ENCODE peak calls at places on chromosomes 3 and 15, in four cellular contexts. B is dorsolateral prefrontal cortex, W is NCI-H1105 treated with DMSO at 0.1 percent for 48 hours, O is GM04504. Z is an unnamed sample.

GRCh38 chr15:89664441-89664840 is 9.2 kb upstream of the KIF7 start:
- DNase-seq in B (no peak), W (no peak), O (no peak), Z (no peak)

GRCh38 chr3:116614795-116615362 is 94.7 kb upstream of the TUSC7 start:
- DNase-seq in B (no peak), W (peak), O (no peak), Z (peak)

GRCh38 chr3:138472141-138472825 is 37.9 kb downstream of the ESYT3 start:
- DNase-seq in B (no peak), W (no peak), O (no peak), Z (no peak)

GRCh38 chr3:125322166-125322565 is 53.0 kb downstream of the ZNF148 start:
- DNase-seq in B (no peak), W (peak), O (peak), Z (peak)

GRCh38 chr3:71088019-71088711 is 495.4 kb downstream of the FOXP1 start:
- DNase-seq in B (no peak), W (no peak), O (no peak), Z (no peak)

GRCh38 chr15:87952736-87953135 is 303.8 kb downstream of the NTRK3 start:
- DNase-seq in B (no peak), W (no peak), O (no peak), Z (no peak)

GRCh38 chr3:51963951-51964451 is 3.3 kb downstream of the PCBP4 start:
- DNase-seq in B (no peak), W (no peak), O (no peak), Z (no peak)

GRCh38 chr3:180680097-180680430 is 775 bp upstream of the CCDC39 start:
- DNase-seq in B (no peak), W (peak), O (no peak), Z (peak)

GRCh38 chr3:150296966-150297365 is 111.1 kb upstream of the TSC22D2 start:
- DNase-seq in B (no peak), W (no peak), O (no peak), Z (no peak)

GRCh38 chr15:20657084-20657483 is 115.5 kb upstream of the GOLGA6L6 start:
- DNase-seq in B (no peak), W (no peak), O (no peak), Z (no peak)

GRCh38 chr15:86316216-86316615 is 236.5 kb downstream of the AGBL1 start:
- DNase-seq in B (no peak), W (no peak), O (no peak), Z (no peak)

GRCh38 chr3:123028233-123028828 is 768 bp upstream of the SEMA5B start:
- DNase-seq in B (peak), W (peak), O (peak), Z (peak)

GRCh38 chr3:53234841-53235232 is 21.0 kb downstream of the TKT start:
- DNase-seq in B (no peak), W (no peak), O (no peak), Z (no peak)

GRCh38 chr15:45186771-45187577 is 792 bp downstream of the SHF start:
- DNase-seq in B (no peak), W (no peak), O (no peak), Z (no peak)

GRCh38 chr3:159775372-159775961 is 213.2 kb upstream of the IL12A start:
- DNase-seq in B (peak), W (no peak), O (peak), Z (peak)

GRCh38 chr3:136750209-136750921 is 1.8 kb downstream of the STAG1 start:
- DNase-seq in B (peak), W (no peak), O (no peak), Z (no peak)

GRCh38 chr3:113249111-113249510 is 37.8 kb downstream of the BOC start:
- DNase-seq in B (peak), W (no peak), O (peak), Z (peak)

GRCh38 chr3:174495231-174495755 is 363.8 kb upstream of the NAALADL2 start:
- DNase-seq in B (no peak), W (peak), O (peak), Z (peak)

GRCh38 chr3:107294117-107294516 is 83.1 kb upstream of the CCDC54 start:
- DNase-seq in B (no peak), W (no peak), O (no peak), Z (no peak)

GRCh38 chr15:93070901-93071300 is 18.1 kb downstream of the RGMA start:
- DNase-seq in B (no peak), W (no peak), O (no peak), Z (no peak)

GRCh38 chr15:63605816-63606215 is 8.6 kb downstream of the FBXL22 start:
- DNase-seq in B (no peak), W (no peak), O (no peak), Z (no peak)

GRCh38 chr15:81295466-81296145 is 28.3 kb downstream of the STARD5 start:
- DNase-seq in B (no peak), W (no peak), O (no peak), Z (no peak)

GRCh38 chr3:53192608-53193007 is 31.6 kb downstream of the PRKCD start:
- DNase-seq in B (no peak), W (no peak), O (no peak), Z (no peak)

GRCh38 chr3:71421820-71422566 is 161.5 kb downstream of the FOXP1 start:
- DNase-seq in B (no peak), W (no peak), O (no peak), Z (no peak)

GRCh38 chr15:73936588-73937312 is 10.5 kb downstream of the LOXL1 start:
- DNase-seq in B (no peak), W (no peak), O (no peak), Z (no peak)

GRCh38 chr3:98602078-98602678 is 8.8 kb upstream of the CPOX start:
- DNase-seq in B (peak), W (peak), O (peak), Z (peak)

GRCh38 chr3:16033889-16034687 is 140.4 kb upstream of the GALNT15 start:
- DNase-seq in B (no peak), W (no peak), O (no peak), Z (peak)

GRCh38 chr3:47227678-47228077 is 54.9 kb downstream of the KIF9 start:
- DNase-seq in B (no peak), W (no peak), O (no peak), Z (no peak)

GRCh38 chr3:113297741-113298320 is 86.5 kb downstream of the BOC start:
- DNase-seq in B (no peak), W (no peak), O (no peak), Z (no peak)

GRCh38 chr3:14440531-14441239 is 38.3 kb downstream of the SLC6A6 start:
- DNase-seq in B (no peak), W (peak), O (no peak), Z (peak)

GRCh38 chr15:82585072-82585471 is 44.8 kb upstream of the RPS17 start:
- DNase-seq in B (no peak), W (no peak), O (no peak), Z (peak)

GRCh38 chr15:32096867-32097266 is 66.6 kb downstream of the CHRNA7 start:
- DNase-seq in B (no peak), W (no peak), O (no peak), Z (no peak)

GRCh38 chr15:47414207-47414606 is 303.1 kb upstream of the SEMA6D start:
- DNase-seq in B (no peak), W (no peak), O (no peak), Z (no peak)

GRCh38 chr15:57427367-57427821 is 51.1 kb downstream of the CGNL1 start:
- DNase-seq in B (no peak), W (no peak), O (no peak), Z (peak)

Z was measured in AG20443.